ENCODE peak calls at places on chromosomes 13 and 19, in ten cellular contexts. O is AG04450; U is fibroblast of pulmonary artery; F is cardiac muscle cell; L is effector memory CD4-positive, alpha-beta T cell; C is CD8-positive, alpha-beta T cell; I is RWPE2; W is CD8-positive, alpha-beta memory T cell; E is ascending aorta; N is esophagus squamous epithelium. P is an unnamed sample.

GRCh38 chr19:10292206-10292788 is 2.5 kb downstream of the ICAM5 start:
- DNase-seq in C (peak; percentile 41), L (peak; percentile 61), W (peak; percentile 72), N (no peak), U (peak; percentile 68), E (peak; percentile 36), F (peak; percentile 95), I (no peak), O (no peak), P (peak; percentile 78)

GRCh38 chr19:47495478-47496372 is 11.7 kb upstream of the KPTN start:
- DNase-seq in E (no peak), N (no peak), U (no peak), W (no peak), O (no peak), L (no peak), I (no peak), C (no peak), F (no peak), P (no peak)

GRCh38 chr19:53463263-53463662 is 4.3 kb upstream of the ZNF813 start:
- DNase-seq in E (no peak), L (no peak), N (no peak), C (no peak), W (no peak), F (peak; percentile 12), I (no peak), U (no peak), O (no peak), P (peak; percentile 7)

GRCh38 chr13:30744056-30744684 is 8.8 kb downstream of the ALOX5AP start:
- DNase-seq in F (no peak), U (no peak), E (peak; percentile 62), L (peak; percentile 76), I (no peak), C (peak; percentile 70), N (peak; percentile 42), W (peak; percentile 79), O (no peak), P (no peak)

GRCh38 chr13:47298506-47298905 is 401.7 kb upstream of the HTR2A start:
- DNase-seq in W (no peak), U (peak; percentile 14), E (no peak), N (no peak), O (no peak), I (no peak), F (no peak), L (no peak), C (no peak), P (no peak)

GRCh38 chr19:54248016-54248601 is 5.5 kb upstream of the LILRA6 start:
- DNase-seq in U (peak; percentile 42), O (no peak), C (no peak), N (no peak), I (no peak), W (no peak), L (no peak), E (no peak), F (no peak), P (no peak)

GRCh38 chr13:67147257-67148218 is 82.6 kb downstream of the PCDH9 start:
- DNase-seq in N (no peak), L (no peak), U (peak; percentile 84), E (no peak), C (no peak), W (no peak), I (no peak), O (peak; percentile 24), F (peak; percentile 34), P (no peak)

GRCh38 chr13:73059460-73060250 is 850 bp downstream of the KLF5 start:
- DNase-seq in F (peak; percentile 69), W (peak; percentile 9), N (no peak), U (no peak), O (no peak), E (no peak), I (no peak), C (peak; percentile 1), L (peak; percentile 25), P (peak; percentile 48)

GRCh38 chr19:10701955-10702307 is 692 bp downstream of the QTRT1 start:
- DNase-seq in I (no peak), C (no peak), L (no peak), W (no peak), F (peak; percentile 58), U (no peak), O (no peak), N (no peak), E (no peak), P (no peak)

GRCh38 chr13:28641600-28641926 is 17.4 kb upstream of the POMP start:
- DNase-seq in O (no peak), W (no peak), U (peak; percentile 40), E (no peak), C (no peak), F (no peak), L (no peak), I (no peak), N (no peak), P (no peak)

GRCh38 chr19:49224856-49225255 is 67.3 kb downstream of the TRPM4 start:
- DNase-seq in L (no peak), O (no peak), I (peak; percentile 71), C (no peak), U (peak; percentile 67), N (no peak), F (peak; percentile 78), W (no peak), E (no peak), P (peak; percentile 75)

GRCh38 chr13:45082964-45083363 is 37.3 kb upstream of the GTF2F2 start:
- DNase-seq in C (no peak), L (no peak), E (no peak), W (no peak), F (no peak), N (no peak), I (peak; percentile 47), U (peak; percentile 8), O (peak; percentile 18), P (peak; percentile 83)

GRCh38 chr19:35030257-35031071 is at the start of gene SCN1B:
- DNase-seq in W (peak; percentile 40), O (no peak), E (no peak), U (peak; percentile 64), N (no peak), F (peak; percentile 75), L (peak; percentile 33), C (no peak), I (no peak), P (peak; percentile 80)

GRCh38 chr13:60348097-60348496 is 48.9 kb upstream of the TDRD3 start:
- DNase-seq in N (no peak), I (no peak), W (no peak), U (no peak), F (no peak), L (no peak), C (no peak), O (no peak), E (no peak), P (no peak)

GRCh38 chr13:44132710-44133109 is 240.9 kb upstream of the SERP2 start:
- DNase-seq in F (no peak), U (peak; percentile 70), E (peak; percentile 73), N (no peak), O (no peak), I (no peak), W (no peak), L (no peak), C (no peak), P (peak; percentile 87)

GRCh38 chr19:47778089-47778953 is at the start of gene SELENOW:
- DNase-seq in I (peak; percentile 83), F (peak; percentile 88), E (no peak), L (peak; percentile 63), U (peak; percentile 65), N (no peak), W (peak; percentile 71), C (peak; percentile 55), O (peak; percentile 27), P (peak; percentile 72)

GRCh38 chr19:38826856-38827551 is 4.6 kb downstream of the ECH1 start:
- DNase-seq in W (no peak), O (no peak), F (no peak), I (no peak), C (no peak), N (no peak), L (no peak), U (no peak), E (no peak), P (no peak)
- H3K4me3 ChIP-seq in W (no peak overlapping the region), O (no peak overlapping the region), F (no peak overlapping the region), I (no peak overlapping the region), C (no peak overlapping the region), N (no peak overlapping the region), L (no peak overlapping the region), U (no peak overlapping the region), E (no peak overlapping the region), P (no peak overlapping the region)

DNA sequence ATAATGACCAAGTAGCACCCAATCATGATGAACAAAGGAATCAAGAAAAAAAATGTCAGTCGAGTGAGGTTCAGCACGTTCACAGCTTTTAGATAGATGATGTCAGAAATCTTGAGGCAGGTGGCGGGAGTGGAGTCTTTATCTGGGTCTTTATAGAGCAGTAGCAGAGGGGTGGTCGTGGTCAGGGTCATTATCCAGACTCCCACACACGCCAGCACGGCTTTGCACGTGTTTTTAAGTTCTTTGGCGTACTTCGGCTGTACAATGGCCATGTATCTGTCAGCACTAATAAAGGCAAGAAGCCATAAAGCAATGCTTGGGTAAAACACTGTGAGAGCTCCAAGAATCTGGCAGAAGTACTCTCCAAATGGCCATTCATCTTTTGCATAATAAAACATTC is 2.9 kb downstream of the GPR18 start:
- DNase-seq in O (no peak), C (no peak), F (no peak), L (no peak), W (no peak), I (no peak), N (no peak), E (no peak), U (no peak), P (no peak)
- H3K4me3 ChIP-seq in O (no peak overlapping the region), C (peak overlapping the region; percentile 10), F (no peak overlapping the region), L (no peak overlapping the region), W (peak overlapping the region; percentile 65), I (no peak overlapping the region), N (no peak overlapping the region), E (no peak overlapping the region), U (no peak overlapping the region), P (no peak overlapping the region)

DNA sequence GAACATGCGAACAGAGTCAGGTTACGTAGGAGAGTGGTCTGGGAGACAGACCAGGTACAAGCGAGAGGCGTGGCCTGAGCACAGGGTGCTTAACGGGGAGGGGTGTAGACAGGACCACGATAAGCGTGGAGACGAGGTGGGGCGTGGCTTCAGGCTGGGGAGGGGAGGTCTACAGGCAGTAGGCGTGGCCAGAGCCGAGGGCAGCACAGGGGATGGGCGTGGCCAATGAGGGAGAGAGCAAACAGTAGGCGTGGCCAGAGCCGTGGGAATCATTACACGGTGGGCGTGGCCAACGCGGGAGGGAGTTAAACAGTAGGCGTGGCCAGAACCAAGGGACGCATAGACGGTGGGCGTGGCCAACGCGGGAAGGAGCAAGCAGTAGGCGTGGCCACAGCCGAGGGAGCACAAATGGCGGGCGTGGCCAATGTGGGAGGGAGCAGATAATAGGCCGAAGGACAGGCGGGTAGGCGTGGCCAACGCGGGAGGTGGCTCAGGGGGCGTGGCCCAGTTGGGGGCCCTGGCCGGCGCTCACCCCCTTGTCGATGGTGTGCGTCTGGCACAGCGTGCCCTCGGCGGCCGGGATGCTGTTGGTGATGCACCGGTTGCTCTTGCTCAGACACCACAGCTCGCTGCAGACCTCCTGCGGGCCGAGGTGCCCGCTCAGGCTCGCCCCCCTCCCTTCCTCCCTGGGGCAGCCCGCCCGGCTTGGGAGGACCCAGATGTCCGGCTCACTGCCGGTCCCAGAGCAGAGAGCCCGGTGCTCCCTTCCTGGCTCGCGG is 15.2 kb upstream of the MYO1F start:
- DNase-seq in W (peak; percentile 95), C (peak; percentile 92), O (peak; percentile 90), F (peak; percentile 100), L (peak; percentile 95), U (peak; percentile 98), E (peak; percentile 95), N (peak; percentile 64), I (peak; percentile 92), P (peak; percentile 95)
- H3K4me3 ChIP-seq in W (peak overlapping the region; percentile 43), C (peak overlapping the region; percentile 47), O (peak overlapping the region; percentile 53), F (peak overlapping the region; percentile 28), L (peak overlapping the region; percentile 35), U (peak overlapping the region; percentile 46), E (peak overlapping the region; percentile 23), N (no peak overlapping the region), I (peak overlapping the region; percentile 19), P (peak overlapping the region; percentile 17)

GRCh38 chr13:46171223-46171622 is 10.8 kb downstream of the LCP1 start:
- DNase-seq in U (no peak), F (no peak), W (no peak), C (no peak), O (no peak), N (no peak), E (no peak), L (no peak), I (no peak), P (no peak)
- H3K4me3 ChIP-seq in U (no peak overlapping the region), F (no peak overlapping the region), W (peak overlapping the region; percentile 35), C (peak overlapping the region; percentile 15), O (no peak overlapping the region), N (no peak overlapping the region), E (no peak overlapping the region), L (peak overlapping the region; percentile 5), I (no peak overlapping the region), P (no peak overlapping the region)

P was measured in MG63.